ENCODE peak calls at places on chromosomes 1 and 21, in five cellular contexts. J is HTR-8/SVneo; C is NCI-H1105; I is GM04504; B is activated T-helper 1 cell treated with anti-CD3 and anti-CD28 coated beads, Interleukin-2, amount 50 U/mL, for 16 hours. O is an unnamed sample.

GRCh38 chr21:31447477-31447876 is 103.4 kb upstream of the TIAM1 start:
- DNase-seq in J (peak; percentile 24), C (no peak), I (no peak), B (no peak), O (no peak)

GRCh38 chr1:77238463-77238862 is 19.2 kb upstream of the PIGK start:
- DNase-seq in J (no peak), C (no peak), I (no peak), B (no peak), O (no peak)

GRCh38 chr1:235739124-235739523 is 89.5 kb upstream of the GNG4 start:
- DNase-seq in J (no peak), C (no peak), I (peak; percentile 15), B (no peak), O (no peak)

GRCh38 chr1:97740891-97741290 is 179.9 kb downstream of the DPYD start:
- DNase-seq in J (no peak), C (no peak), I (no peak), B (no peak), O (no peak)

GRCh38 chr1:206579747-206580437 is 32.4 kb downstream of the EIF2D start:
- DNase-seq in J (no peak), C (no peak), I (no peak), B (peak; percentile 75), O (peak; percentile 86)

GRCh38 chr1:61056674-61057439 is 25.5 kb upstream of the NFIA start:
- DNase-seq in J (no peak), C (peak; percentile 43), I (no peak), B (no peak), O (peak; percentile 74)

GRCh38 chr1:10782491-10783244 is 13.8 kb downstream of the CASZ1 start:
- DNase-seq in J (no peak), C (no peak), I (no peak), B (no peak), O (no peak)

GRCh38 chr1:88029142-88029541 is 654.9 kb upstream of the PKN2 start:
- DNase-seq in J (no peak), C (no peak), I (no peak), B (no peak), O (peak; percentile 34)

GRCh38 chr1:109538827-109539555 is 681 bp upstream of the GPR61 start:
- DNase-seq in J (no peak), C (no peak), I (no peak), B (no peak), O (no peak)

GRCh38 chr1:224490540-224491537 is 56.2 kb upstream of the WDR26 start:
- DNase-seq in J (no peak), C (no peak), I (no peak), B (no peak), O (no peak)

GRCh38 chr1:111359376-111359775 is 68.2 kb downstream of the OVGP1 start:
- DNase-seq in J (no peak), C (no peak), I (no peak), B (no peak), O (no peak)

GRCh38 chr1:32742132-32742947 is 39.8 kb upstream of the SYNC start:
- DNase-seq in J (peak; percentile 28), C (no peak), I (no peak), B (no peak), O (peak; percentile 42)

GRCh38 chr1:62746086-62746808 is 37.7 kb upstream of the ATG4C start:
- DNase-seq in J (peak; percentile 33), C (peak; percentile 56), I (peak; percentile 38), B (no peak), O (no peak)

GRCh38 chr1:21563971-21564370 is 54.7 kb downstream of the ALPL start:
- DNase-seq in J (no peak), C (no peak), I (no peak), B (no peak), O (no peak)

GRCh38 chr1:63878914-63879313 is 105.1 kb downstream of the ROR1 start:
- DNase-seq in J (no peak), C (no peak), I (no peak), B (no peak), O (no peak)

GRCh38 chr1:23799570-23800395 is 771 bp downstream of the GALE start:
- DNase-seq in J (peak; percentile 90), C (no peak), I (no peak), B (no peak), O (peak; percentile 88)

GRCh38 chr1:231592809-231593208 is 33.8 kb upstream of the DISC1 start:
- DNase-seq in J (no peak), C (no peak), I (no peak), B (no peak), O (no peak)

GRCh38 chr1:37919277-37919676 is 27.6 kb downstream of the INPP5B start:
- DNase-seq in J (no peak), C (no peak), I (no peak), B (no peak), O (no peak)

GRCh38 chr1:15492572-15492971 is 16.7 kb downstream of the CELA2B start:
- DNase-seq in J (no peak), C (no peak), I (no peak), B (no peak), O (no peak)

GRCh38 chr1:241844593-241844992 is 3.4 kb upstream of the EXO1 start:
- DNase-seq in J (no peak), C (no peak), I (no peak), B (no peak), O (no peak)

GRCh38 chr1:198823626-198824025 is 184.8 kb downstream of the PTPRC start:
- DNase-seq in J (no peak), C (no peak), I (no peak), B (no peak), O (no peak)

GRCh38 chr1:18284750-18285532 is 177.3 kb downstream of the IGSF21 start:
- DNase-seq in J (no peak), C (peak; percentile 5), I (no peak), B (no peak), O (no peak)

GRCh38 chr1:229848762-229849677 is 218.0 kb upstream of the GALNT2 start:
- DNase-seq in J (peak; percentile 31), C (no peak), I (no peak), B (no peak), O (no peak)

GRCh38 chr1:242225770-242226573 is 227.1 kb upstream of the MAP1LC3C start:
- DNase-seq in J (no peak), C (no peak), I (no peak), B (no peak), O (no peak)

GRCh38 chr1:89719502-89720306 is 86.8 kb downstream of the LRRC8C start:
- DNase-seq in J (no peak), C (peak; percentile 57), I (no peak), B (no peak), O (no peak)

GRCh38 chr1:1208713-1209433 is 2.5 kb upstream of the TNFRSF18 start:
- DNase-seq in J (no peak), C (no peak), I (no peak), B (no peak), O (peak; percentile 69)

GRCh38 chr1:51329443-51330325 is 678 bp downstream of the TTC39A start:
- DNase-seq in J (no peak), C (peak; percentile 48), I (no peak), B (no peak), O (peak; percentile 82)

GRCh38 chr1:23452011-23452411 is 27.5 kb upstream of the TCEA3 start:
- DNase-seq in J (no peak), C (peak; percentile 52), I (peak; percentile 27), B (no peak), O (peak; percentile 91)

GRCh38 chr1:222546548-222547259 is 1.2 kb downstream of the HHIPL2 start:
- DNase-seq in J (peak; percentile 80), C (no peak), I (peak; percentile 78), B (no peak), O (no peak)

GRCh38 chr1:7703321-7704213 is 67.5 kb upstream of the VAMP3 start:
- DNase-seq in J (peak; percentile 25), C (peak; percentile 42), I (no peak), B (no peak), O (no peak)

GRCh38 chr1:118788372-118788955 is 199.7 kb downstream of the TBX15 start:
- DNase-seq in J (no peak), C (peak; percentile 78), I (peak; percentile 67), B (no peak), O (no peak)

GRCh38 chr1:64983110-64983509 is 16.8 kb upstream of the JAK1 start:
- DNase-seq in J (peak; percentile 72), C (no peak), I (no peak), B (no peak), O (no peak)

GRCh38 chr1:164771568-164772350 is 212.8 kb downstream of the PBX1 start:
- DNase-seq in J (no peak), C (no peak), I (peak; percentile 67), B (no peak), O (no peak)

GRCh38 chr1:212496673-212497072 is 64.0 kb downstream of the NENF start:
- DNase-seq in J (no peak), C (no peak), I (no peak), B (no peak), O (no peak)

GRCh38 chr1:170734412-170735175 is 70.7 kb downstream of the PRRX1 start:
- DNase-seq in J (no peak), C (no peak), I (no peak), B (no peak), O (no peak)

GRCh38 chr1:221166559-221167318 is 287.5 kb downstream of the HLX start:
- DNase-seq in J (no peak), C (no peak), I (no peak), B (no peak), O (peak; percentile 15)

GRCh38 chr1:98049370-98050115 is 128.7 kb upstream of the DPYD start:
- DNase-seq in J (no peak), C (no peak), I (no peak), B (no peak), O (no peak)

GRCh38 chr1:17611991-17612390 is 72.5 kb downstream of the ARHGEF10L start:
- DNase-seq in J (peak; percentile 19), C (no peak), I (no peak), B (no peak), O (no peak)

GRCh38 chr21:39439232-39439631 is 6.3 kb downstream of the LCA5L start:
- DNase-seq in J (no peak), C (no peak), I (no peak), B (no peak), O (no peak)

O was measured in transverse colon.